ENCODE peak calls at places on chromosomes 16 and 17, in six cellular contexts. F, M, Y, W, D and V are unnamed samples. For H3K36me3, the result is how much of the 10 kb centered on the place peaks cover.

GRCh38 chr17:44108440-44109311 is 14.8 kb downstream of the HDAC5 start:
- DNase-seq in F (no peak), M (no peak), Y (peak), W (peak), D (peak), V (peak)

GRCh38 chr17:83178533-83179201 is 99.3 kb downstream of the METRNL start:
- DNase-seq in F (no peak), M (no peak), Y (peak), W (no peak), D (peak), V (peak)

GRCh38 chr16:80507538-80507937 is 33.3 kb upstream of the DYNLRB2 start:
- DNase-seq in F (no peak), M (no peak), Y (no peak), W (peak), D (peak), V (no peak)

GRCh38 chr16:13014516-13014915 is 113.1 kb downstream of the SHISA9 start:
- DNase-seq in F (no peak), M (no peak), Y (no peak), W (no peak), D (no peak), V (no peak)

GRCh38 chr17:9729735-9730420 is 61.5 kb downstream of the DHRS7C start:
- DNase-seq in F (no peak), M (no peak), Y (no peak), W (no peak), D (no peak), V (no peak)

GRCh38 chr16:56691885-56692284 is 9.6 kb downstream of the MT1X start:
- DNase-seq in F (no peak), M (peak), Y (no peak), W (no peak), D (no peak), V (no peak)

GRCh38 chr17:57987582-57988300 is at the start of gene VEZF1:
- DNase-seq in F (no peak), M (peak), Y (peak), W (peak), D (peak), V (peak)

GRCh38 chr16:56861092-56861610 is 3.9 kb upstream of the SLC12A3 start:
- DNase-seq in F (no peak), M (no peak), Y (no peak), W (no peak), D (no peak), V (no peak)

GRCh38 chr16:241866-242265 is 7.2 kb downstream of the FAM234A start:
- DNase-seq in F (no peak), M (no peak), Y (no peak), W (no peak), D (no peak), V (no peak)

GRCh38 chr16:47599512-47599911 is 138.4 kb downstream of the PHKB start:
- DNase-seq in F (no peak), M (no peak), Y (no peak), W (no peak), D (no peak), V (no peak)

DNA sequence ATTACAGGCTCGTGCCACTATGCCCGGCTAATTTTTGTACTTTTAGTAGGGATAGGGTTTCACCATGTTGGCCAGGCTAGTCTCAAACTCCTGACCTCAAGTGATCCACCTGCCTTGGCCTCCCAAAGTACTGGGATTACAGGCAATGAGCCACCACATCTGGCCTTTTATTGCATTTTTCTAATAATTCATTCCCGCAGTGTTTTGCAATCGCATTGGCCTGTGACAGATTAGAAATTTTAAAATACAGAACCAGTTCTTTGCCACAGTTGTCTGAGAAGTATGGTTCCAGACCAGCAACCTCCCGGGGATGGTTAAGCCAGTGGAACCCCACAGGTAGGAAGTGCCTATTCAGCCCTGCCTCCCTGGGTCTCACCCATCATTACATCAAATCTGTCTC is 3.2 kb upstream of the CRHR1 start:
- DNase-seq in F (no peak), M (no peak), Y (no peak), W (no peak), D (no peak), V (no peak)
- H3K36me3 ChIP-seq in F (under half), M (under half), Y (under half), W (under half), D (under half), V (under half)

DNA sequence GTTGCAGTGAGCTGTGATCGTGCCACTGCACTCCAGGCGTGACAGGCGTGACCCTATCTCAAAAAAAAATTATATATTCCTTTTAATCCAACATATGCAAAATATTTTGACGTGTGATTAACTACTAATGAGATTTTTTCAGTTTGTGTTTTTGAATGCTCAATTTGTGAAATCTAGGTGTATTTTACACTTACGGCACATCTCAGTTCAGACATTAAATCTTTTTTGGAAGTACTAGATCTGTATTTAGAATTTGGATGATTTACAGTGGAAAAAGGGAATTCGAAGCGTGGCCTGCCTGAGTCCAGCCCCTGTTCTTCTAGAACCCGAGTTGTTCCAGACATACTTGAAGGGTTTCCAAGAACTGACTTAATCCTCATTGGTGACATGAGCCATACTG is 26.9 kb downstream of the LLGL2 start:
- DNase-seq in F (no peak), M (no peak), Y (no peak), W (no peak), D (no peak), V (no peak)
- TF ChIP-seq POLR2A in F (no peak), M (no peak), Y (no peak), W (no peak), D (no peak), V (no peak)

DNA sequence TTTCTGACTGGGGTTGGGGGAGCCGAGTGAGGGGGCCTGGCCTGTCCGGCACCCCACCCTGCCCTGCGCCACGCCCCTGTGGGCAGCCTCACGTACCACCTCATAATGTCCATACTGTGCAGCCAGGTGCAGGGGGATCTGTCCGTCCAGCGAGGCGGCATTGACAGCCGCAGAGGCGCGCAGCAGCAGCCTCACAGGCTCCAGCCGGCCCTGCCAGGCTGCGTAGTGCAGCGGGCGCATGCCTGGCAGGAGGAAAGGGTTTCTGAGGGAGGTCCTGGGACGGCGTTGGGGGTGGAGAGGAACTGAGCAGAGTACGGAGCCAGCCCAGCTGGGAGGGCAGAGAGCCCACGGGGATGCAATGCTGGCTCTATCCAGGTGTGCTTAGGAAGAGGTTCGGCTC is 8.4 kb downstream of the CASKIN2 start:
- DNase-seq in F (no peak), M (no peak), Y (no peak), W (no peak), D (no peak), V (no peak)
- H3K36me3 ChIP-seq in F (under half), M (under half), Y (under half), W (half or more), D (half or more), V (half or more)

GRCh38 chr17:78935419-78936323 is 10.5 kb upstream of the TIMP2 start:
- DNase-seq in F (no peak), M (no peak), Y (no peak), W (peak), D (peak), V (peak)
- TF ChIP-seq POLR2A in F (no peak), M (no peak), Y (no peak), W (no peak), D (no peak), V (no peak)

DNA sequence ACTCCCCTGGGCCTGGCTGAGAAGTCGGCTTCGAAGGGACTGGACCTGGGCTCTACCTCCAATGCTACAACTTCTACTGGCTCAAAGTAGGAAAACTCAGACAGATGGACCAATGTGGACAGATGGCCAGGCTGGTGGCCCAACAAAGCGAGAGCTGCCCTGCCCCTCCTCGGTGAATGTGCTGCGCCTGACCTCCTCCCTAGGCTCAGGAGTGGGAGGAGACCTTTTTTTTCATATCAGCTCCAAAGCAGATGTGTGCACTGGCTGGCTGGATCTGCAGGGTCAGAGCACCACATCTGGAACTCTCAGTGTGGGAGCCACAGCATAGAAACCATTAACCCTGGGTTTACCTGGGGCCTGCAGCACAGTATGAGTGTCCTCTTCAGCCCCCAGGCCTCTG is 20.8 kb downstream of the ATP6V0D1 start:
- DNase-seq in F (no peak), M (no peak), Y (no peak), W (no peak), D (no peak), V (no peak)
- H3K36me3 ChIP-seq in F (under half), M (under half), Y (under half), W (under half), D (under half), V (under half)

DNA sequence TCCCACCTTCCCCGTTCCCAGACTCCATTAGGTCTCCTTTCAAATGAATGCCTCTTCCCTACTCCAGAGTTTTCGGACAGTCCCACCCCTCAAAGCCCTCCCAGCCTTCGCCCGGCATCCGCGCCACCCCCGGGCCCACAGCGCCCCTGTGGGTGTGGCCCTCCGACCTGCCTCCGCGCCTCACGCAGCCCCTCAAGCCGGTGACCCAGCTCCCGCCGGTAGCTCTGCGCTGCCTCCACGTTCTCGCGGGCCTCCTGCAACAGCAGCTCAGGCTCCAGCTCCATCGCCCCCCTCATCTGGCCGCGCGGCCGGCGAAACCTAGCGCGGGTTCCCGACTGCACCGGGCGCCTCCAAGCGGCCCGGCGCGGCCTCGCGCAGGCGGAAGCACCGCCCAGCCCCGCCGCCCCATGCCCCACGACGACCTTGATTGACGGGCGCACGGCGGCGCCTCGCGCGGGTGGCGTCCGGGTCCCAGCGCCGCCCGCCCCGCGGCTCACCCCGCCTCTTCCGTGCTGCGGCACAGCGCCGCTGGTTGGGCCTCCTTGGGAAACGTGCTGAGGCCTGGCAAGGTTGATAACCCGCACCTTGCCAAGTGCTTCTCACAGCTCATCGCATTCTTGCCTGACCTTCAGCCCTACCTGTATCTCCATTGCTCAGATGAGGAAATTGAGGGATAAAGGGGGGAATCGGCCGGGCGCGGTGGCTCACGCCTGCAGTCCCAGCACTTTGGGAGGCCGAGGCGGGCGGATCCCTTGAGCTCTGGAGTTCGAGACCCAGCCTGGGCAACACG is at the start of gene CRLF3:
- DNase-seq in F (peak), M (peak), Y (peak), W (peak), D (peak), V (peak)
- TF ChIP-seq POLR2A in F (no peak), M (peak), Y (peak), W (no peak), D (peak), V (peak)

GRCh38 chr17:3718251-3718650 is 5.5 kb upstream of the HASPIN start:
- DNase-seq in F (no peak), M (no peak), Y (no peak), W (no peak), D (no peak), V (no peak)
- H3K36me3 ChIP-seq in F (under half), M (under half), Y (under half), W (half or more), D (half or more), V (half or more)

DNA sequence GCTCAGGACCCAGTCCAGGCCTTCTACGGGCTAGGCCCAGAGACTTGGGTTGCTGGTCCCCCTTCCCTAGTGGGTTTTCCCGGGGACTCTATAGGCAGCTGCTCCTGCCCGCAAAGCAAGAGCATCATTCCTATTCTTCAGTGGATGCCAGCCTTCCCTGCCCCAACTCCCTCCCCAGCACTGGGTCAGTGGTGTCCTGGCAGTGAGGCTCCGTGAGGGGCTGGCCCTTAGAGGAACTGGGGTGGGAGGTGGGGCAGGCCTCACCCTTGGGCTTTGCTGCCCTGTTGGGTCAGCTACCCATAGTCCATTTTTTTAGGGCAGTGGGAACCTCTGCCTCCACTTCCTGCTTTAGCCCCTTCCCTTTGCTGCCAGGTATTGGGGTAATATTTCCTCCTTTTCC is 7.9 kb upstream of the PLEKHG4 start:
- DNase-seq in F (no peak), M (no peak), Y (no peak), W (no peak), D (no peak), V (no peak)
- TF ChIP-seq POLR2A in F (no peak), M (no peak), Y (no peak), W (no peak), D (no peak), V (no peak)

GRCh38 chr17:39547713-39548478 is 59.8 kb downstream of the NEUROD2 start:
- DNase-seq in F (no peak), M (peak), Y (peak), W (no peak), D (peak), V (peak)
- H3K36me3 ChIP-seq in F (under half), M (under half), Y (under half), W (half or more), D (half or more), V (half or more)